ENCODE peak calls at places on chromosomes 12 and 14, in six cellular contexts. M, W, Q, Z, S and C are unnamed samples.

GRCh38 chr14:106417224-106418049 is 891.1 kb downstream of the TMEM121 start:
- DNase-seq in Z (no peak), M (peak), S (no peak), W (peak), Q (peak), C (no peak)

GRCh38 chr12:79407671-79408622 is 282.8 kb downstream of the PAWR start:
- DNase-seq in M (peak), S (peak), Z (peak), Q (peak), W (no peak), C (peak)

GRCh38 chr12:70049596-70050360 is 193.5 kb upstream of the CNOT2 start:
- DNase-seq in M (no peak), S (no peak), Z (peak), W (no peak), Q (no peak), C (no peak)

GRCh38 chr12:69240625-69240984 is 1.2 kb downstream of the CPSF6 start:
- DNase-seq in W (peak), Q (no peak), S (no peak), M (peak), Z (no peak), C (no peak)

GRCh38 chr14:99726538-99727095 is 42.5 kb downstream of the CYP46A1 start:
- DNase-seq in Q (no peak), W (no peak), S (no peak), Z (peak), M (no peak), C (no peak)

GRCh38 chr12:12582895-12583303 is 20.2 kb upstream of the DUSP16 start:
- DNase-seq in Z (peak), W (no peak), Q (no peak), S (no peak), M (no peak), C (no peak)

GRCh38 chr12:132638541-132639408 is 20.2 kb downstream of the P2RX2 start:
- DNase-seq in Q (peak), M (peak), S (peak), W (no peak), Z (no peak), C (peak)

GRCh38 chr14:61213116-61213720 is 67.9 kb downstream of the TMEM30B start:
- DNase-seq in Q (no peak), W (no peak), S (no peak), M (no peak), Z (no peak), C (no peak)

GRCh38 chr12:65603428-65604351 is 220.6 kb upstream of the HMGA2 start:
- DNase-seq in Z (no peak), S (peak), Q (no peak), M (peak), W (no peak), C (peak)

GRCh38 chr12:1523558-1524050 is 70.8 kb downstream of the FBXL14 start:
- DNase-seq in W (no peak), Z (no peak), M (peak), Q (no peak), S (no peak), C (no peak)

GRCh38 chr12:7645395-7646177 is 20.1 kb downstream of the APOBEC1 start:
- DNase-seq in W (no peak), Q (peak), Z (no peak), M (peak), S (no peak), C (no peak)

GRCh38 chr14:52918486-52918885 is 32.4 kb downstream of the FERMT2 start:
- DNase-seq in Z (no peak), W (no peak), M (no peak), Q (peak), S (peak), C (no peak)

GRCh38 chr14:31829256-31829923 is 247.7 kb upstream of the ARHGAP5 start:
- DNase-seq in Q (no peak), Z (no peak), M (peak), W (no peak), S (peak), C (peak)

GRCh38 chr12:118299791-118300460 is 72.8 kb downstream of the TAOK3 start:
- DNase-seq in S (no peak), Q (no peak), Z (no peak), M (no peak), W (no peak), C (no peak)

GRCh38 chr12:6551063-6551461 is 4.8 kb downstream of the IFFO1 start:
- DNase-seq in W (no peak), M (no peak), Z (peak), Q (no peak), S (no peak), C (no peak)

GRCh38 chr14:75141967-75142366 is 15.1 kb upstream of the NEK9 start:
- DNase-seq in W (no peak), M (peak), S (no peak), Q (no peak), Z (no peak), C (no peak)

GRCh38 chr12:88600272-88600671 is 20.0 kb upstream of the KITLG start:
- DNase-seq in Z (no peak), S (peak), W (no peak), M (no peak), Q (peak), C (peak)

GRCh38 chr12:111377440-111377839 is 8.5 kb upstream of the PHETA1 start:
- DNase-seq in S (no peak), M (no peak), Q (no peak), Z (no peak), W (no peak), C (no peak)

GRCh38 chr12:123223241-123223668 is 9.7 kb downstream of the MPHOSPH9 start:
- DNase-seq in Z (no peak), W (no peak), Q (no peak), S (no peak), M (no peak), C (no peak)

GRCh38 chr12:24231298-24231697 is 281.8 kb upstream of the SOX5 start:
- DNase-seq in S (no peak), W (no peak), M (no peak), Q (no peak), Z (no peak), C (no peak)

GRCh38 chr12:105272152-105272551 is 36.2 kb upstream of the APPL2 start:
- DNase-seq in Q (no peak), W (no peak), S (no peak), M (no peak), Z (no peak), C (no peak)

GRCh38 chr12:8644345-8645248 is 18.0 kb downstream of the MFAP5 start:
- DNase-seq in M (no peak), S (no peak), Q (no peak), Z (no peak), W (peak), C (no peak)

GRCh38 chr14:92497391-92497790 is 16.2 kb upstream of the RIN3 start:
- DNase-seq in Q (no peak), Z (peak), M (peak), S (no peak), W (no peak), C (no peak)

GRCh38 chr12:44672042-44672441 is 204.1 kb downstream of the NELL2 start:
- DNase-seq in M (no peak), Q (no peak), Z (no peak), S (no peak), W (no peak), C (no peak)

GRCh38 chr14:22319526-22320352 is 269.3 kb downstream of the DAD1 start:
- DNase-seq in M (peak), Q (peak), S (no peak), W (no peak), Z (peak), C (no peak)

GRCh38 chr12:48017921-48018617 is 13.8 kb upstream of the COL2A1 start:
- DNase-seq in Q (no peak), W (no peak), S (no peak), M (no peak), Z (no peak), C (no peak)